ENCODE peak calls at places on chromosomes 1 and 21, in six cellular contexts. One of them, this sample, is unnamed.

GRCh38 chr1:65554829-65555228 is 134.4 kb downstream of the LEPR start:
- DNase-seq in hepatocyte: no peak
- DNase-seq in ovary: no peak
- DNase-seq in Peyer's patch: no peak
- DNase-seq in prostate gland: no peak
- DNase-seq in LNCaP clone FGC: no peak
- DNase-seq in this sample: no peak

GRCh38 chr1:38137164-38137563 is 90.6 kb upstream of the POU3F1 start:
- DNase-seq in Peyer's patch: no peak
- DNase-seq in ovary: no peak
- DNase-seq in prostate gland: no peak
- DNase-seq in hepatocyte: no peak
- DNase-seq in LNCaP clone FGC: no peak
- DNase-seq in this sample: no peak

GRCh38 chr1:218344814-218345672 is at the start of gene TGFB2:
- DNase-seq in Peyer's patch: no peak
- DNase-seq in prostate gland: peak; percentile 55
- DNase-seq in ovary: peak; percentile 51
- DNase-seq in LNCaP clone FGC: no peak
- DNase-seq in hepatocyte: peak; percentile 68
- DNase-seq in this sample: peak; percentile 31

GRCh38 chr21:37032877-37033471 is 26.5 kb downstream of the RIPPLY3 start:
- DNase-seq in ovary: no peak
- DNase-seq in LNCaP clone FGC: no peak
- DNase-seq in hepatocyte: peak; percentile 23
- DNase-seq in Peyer's patch: no peak
- DNase-seq in prostate gland: no peak
- DNase-seq in this sample: no peak

GRCh38 chr21:21612446-21612845 is 614.2 kb downstream of the NCAM2 start:
- DNase-seq in LNCaP clone FGC: no peak
- DNase-seq in hepatocyte: no peak
- DNase-seq in Peyer's patch: no peak
- DNase-seq in ovary: no peak
- DNase-seq in prostate gland: no peak
- DNase-seq in this sample: no peak

GRCh38 chr1:151993734-151994496 is at the start of gene S100A10:
- DNase-seq in LNCaP clone FGC: no peak
- DNase-seq in prostate gland: peak; percentile 70
- DNase-seq in ovary: peak; percentile 88
- DNase-seq in Peyer's patch: peak; percentile 91
- DNase-seq in hepatocyte: peak; percentile 93
- DNase-seq in this sample: peak; percentile 92

GRCh38 chr1:95259245-95259644 is 25.2 kb downstream of the RWDD3 start:
- DNase-seq in Peyer's patch: no peak
- DNase-seq in ovary: no peak
- DNase-seq in prostate gland: no peak
- DNase-seq in LNCaP clone FGC: no peak
- DNase-seq in hepatocyte: no peak
- DNase-seq in this sample: no peak

GRCh38 chr1:208921259-208921658 is 662.3 kb upstream of the CAMK1G start:
- DNase-seq in Peyer's patch: no peak
- DNase-seq in prostate gland: no peak
- DNase-seq in ovary: no peak
- DNase-seq in hepatocyte: no peak
- DNase-seq in LNCaP clone FGC: no peak
- DNase-seq in this sample: no peak

GRCh38 chr1:29912413-29912812 is 676.1 kb downstream of the PTPRU start:
- DNase-seq in prostate gland: no peak
- DNase-seq in hepatocyte: peak; percentile 26
- DNase-seq in Peyer's patch: no peak
- DNase-seq in ovary: no peak
- DNase-seq in LNCaP clone FGC: no peak
- DNase-seq in this sample: no peak

GRCh38 chr1:192826791-192827477 is 18.1 kb downstream of the RGS2 start:
- DNase-seq in ovary: no peak
- DNase-seq in Peyer's patch: no peak
- DNase-seq in hepatocyte: peak; percentile 32
- DNase-seq in prostate gland: no peak
- DNase-seq in LNCaP clone FGC: no peak
- DNase-seq in this sample: no peak

GRCh38 chr1:19219451-19219850 is 9.4 kb upstream of the UBR4 start:
- DNase-seq in hepatocyte: no peak
- DNase-seq in prostate gland: no peak
- DNase-seq in LNCaP clone FGC: no peak
- DNase-seq in Peyer's patch: no peak
- DNase-seq in ovary: no peak
- DNase-seq in this sample: no peak

GRCh38 chr1:119674110-119674509 is 26.0 kb upstream of the ZNF697 start:
- DNase-seq in prostate gland: peak; percentile 27
- DNase-seq in Peyer's patch: no peak
- DNase-seq in ovary: no peak
- DNase-seq in LNCaP clone FGC: no peak
- DNase-seq in hepatocyte: no peak
- DNase-seq in this sample: no peak

GRCh38 chr1:171142081-171142450 is 43.0 kb upstream of the FMO2 start:
- DNase-seq in hepatocyte: no peak
- DNase-seq in ovary: peak; percentile 33
- DNase-seq in Peyer's patch: no peak
- DNase-seq in prostate gland: peak; percentile 17
- DNase-seq in LNCaP clone FGC: no peak
- DNase-seq in this sample: peak; percentile 34

GRCh38 chr21:28447453-28447852 is 545.2 kb downstream of the LTN1 start:
- DNase-seq in ovary: no peak
- DNase-seq in LNCaP clone FGC: no peak
- DNase-seq in hepatocyte: no peak
- DNase-seq in prostate gland: no peak
- DNase-seq in Peyer's patch: no peak
- DNase-seq in this sample: no peak

GRCh38 chr1:28110555-28110954 is 22.1 kb upstream of the EYA3 start:
- DNase-seq in hepatocyte: no peak
- DNase-seq in prostate gland: no peak
- DNase-seq in ovary: no peak
- DNase-seq in LNCaP clone FGC: no peak
- DNase-seq in Peyer's patch: no peak
- DNase-seq in this sample: no peak

GRCh38 chr21:41605178-41605933 is 97.4 kb upstream of the TMPRSS2 start:
- DNase-seq in Peyer's patch: peak; percentile 44
- DNase-seq in ovary: no peak
- DNase-seq in prostate gland: peak; percentile 75
- DNase-seq in hepatocyte: peak; percentile 48
- DNase-seq in LNCaP clone FGC: peak; percentile 68
- DNase-seq in this sample: no peak

GRCh38 chr1:110196917-110197782 is 13.0 kb upstream of the KCNC4 start:
- DNase-seq in ovary: no peak
- DNase-seq in LNCaP clone FGC: no peak
- DNase-seq in Peyer's patch: no peak
- DNase-seq in prostate gland: no peak
- DNase-seq in hepatocyte: peak; percentile 76
- DNase-seq in this sample: peak; percentile 32

GRCh38 chr1:211113566-211113965 is 20.4 kb downstream of the KCNH1 start:
- DNase-seq in ovary: no peak
- DNase-seq in prostate gland: no peak
- DNase-seq in Peyer's patch: no peak
- DNase-seq in LNCaP clone FGC: no peak
- DNase-seq in hepatocyte: no peak
- DNase-seq in this sample: no peak

GRCh38 chr1:14345925-14346550 is 252.4 kb upstream of the KAZN start:
- DNase-seq in Peyer's patch: no peak
- DNase-seq in hepatocyte: no peak
- DNase-seq in ovary: no peak
- DNase-seq in prostate gland: no peak
- DNase-seq in LNCaP clone FGC: no peak
- DNase-seq in this sample: no peak

GRCh38 chr21:17491716-17492414 is 21.0 kb upstream of the CXADR start:
- DNase-seq in LNCaP clone FGC: no peak
- DNase-seq in prostate gland: peak; percentile 23
- DNase-seq in Peyer's patch: no peak
- DNase-seq in ovary: no peak
- DNase-seq in hepatocyte: peak; percentile 21
- DNase-seq in this sample: no peak

GRCh38 chr1:227892930-227893695 is 54.6 kb downstream of the WNT9A start:
- DNase-seq in LNCaP clone FGC: no peak
- DNase-seq in prostate gland: peak; percentile 2
- DNase-seq in Peyer's patch: peak; percentile 34
- DNase-seq in hepatocyte: no peak
- DNase-seq in ovary: peak; percentile 10
- DNase-seq in this sample: peak; percentile 9

GRCh38 chr1:18557621-18558465 is 72.8 kb upstream of the PAX7 start:
- DNase-seq in ovary: no peak
- DNase-seq in hepatocyte: peak; percentile 60
- DNase-seq in Peyer's patch: peak; percentile 58
- DNase-seq in LNCaP clone FGC: no peak
- DNase-seq in prostate gland: no peak
- DNase-seq in this sample: peak; percentile 36

GRCh38 chr1:111856411-111857135 is 100.9 kb downstream of the DDX20 start:
- DNase-seq in Peyer's patch: no peak
- DNase-seq in hepatocyte: no peak
- DNase-seq in prostate gland: peak; percentile 17
- DNase-seq in ovary: no peak
- DNase-seq in LNCaP clone FGC: no peak
- DNase-seq in this sample: no peak

GRCh38 chr1:204650911-204651570 is 34.5 kb downstream of the LRRN2 start:
- DNase-seq in prostate gland: no peak
- DNase-seq in Peyer's patch: no peak
- DNase-seq in ovary: no peak
- DNase-seq in hepatocyte: peak; percentile 37
- DNase-seq in LNCaP clone FGC: no peak
- DNase-seq in this sample: peak; percentile 29

GRCh38 chr1:43933386-43934278 is at the start of gene ARTN:
- DNase-seq in prostate gland: peak; percentile 59
- DNase-seq in LNCaP clone FGC: no peak
- DNase-seq in hepatocyte: peak; percentile 58
- DNase-seq in ovary: peak; percentile 37
- DNase-seq in Peyer's patch: peak; percentile 65
- DNase-seq in this sample: peak; percentile 65

GRCh38 chr21:14866859-14867560 is 197.8 kb downstream of the NRIP1 start:
- DNase-seq in hepatocyte: no peak
- DNase-seq in Peyer's patch: no peak
- DNase-seq in ovary: no peak
- DNase-seq in prostate gland: no peak
- DNase-seq in LNCaP clone FGC: no peak
- DNase-seq in this sample: no peak

GRCh38 chr1:246576709-246577032 is 10.4 kb downstream of the CNST start:
- DNase-seq in LNCaP clone FGC: no peak
- DNase-seq in prostate gland: no peak
- DNase-seq in Peyer's patch: no peak
- DNase-seq in ovary: no peak
- DNase-seq in hepatocyte: no peak
- DNase-seq in this sample: no peak

GRCh38 chr1:56414728-56415224 is 164.6 kb downstream of the PLPP3 start:
- DNase-seq in hepatocyte: peak; percentile 68
- DNase-seq in prostate gland: peak; percentile 67
- DNase-seq in Peyer's patch: no peak
- DNase-seq in ovary: no peak
- DNase-seq in LNCaP clone FGC: peak; percentile 67
- DNase-seq in this sample: peak; percentile 48

GRCh38 chr1:161420763-161421455 is 53.2 kb upstream of the CFAP126 start:
- DNase-seq in hepatocyte: peak; percentile 25
- DNase-seq in Peyer's patch: no peak
- DNase-seq in prostate gland: no peak
- DNase-seq in ovary: no peak
- DNase-seq in LNCaP clone FGC: no peak
- DNase-seq in this sample: no peak

GRCh38 chr1:156689035-156689959 is 12.1 kb upstream of the NES start:
- DNase-seq in ovary: peak; percentile 83
- DNase-seq in LNCaP clone FGC: no peak
- DNase-seq in prostate gland: peak; percentile 68
- DNase-seq in hepatocyte: peak; percentile 93
- DNase-seq in Peyer's patch: peak; percentile 77
- DNase-seq in this sample: peak; percentile 72
- H3K4me3 ChIP-seq in ovary: no peak overlapping the region
- H3K4me3 ChIP-seq in LNCaP clone FGC: peak overlapping the region; percentile 34
- H3K4me3 ChIP-seq in prostate gland: no peak overlapping the region
- H3K4me3 ChIP-seq in hepatocyte: no peak overlapping the region
- H3K4me3 ChIP-seq in Peyer's patch: no peak overlapping the region
- H3K4me3 ChIP-seq in this sample: no peak overlapping the region

GRCh38 chr1:8096105-8097011 is 70.2 kb upstream of the ERRFI1 start:
- DNase-seq in LNCaP clone FGC: no peak
- DNase-seq in prostate gland: no peak
- DNase-seq in ovary: no peak
- DNase-seq in Peyer's patch: no peak
- DNase-seq in hepatocyte: no peak
- DNase-seq in this sample: no peak
- H3K4me3 ChIP-seq in LNCaP clone FGC: no peak overlapping the region
- H3K4me3 ChIP-seq in prostate gland: no peak overlapping the region
- H3K4me3 ChIP-seq in ovary: no peak overlapping the region
- H3K4me3 ChIP-seq in Peyer's patch: no peak overlapping the region
- H3K4me3 ChIP-seq in hepatocyte: no peak overlapping the region
- H3K4me3 ChIP-seq in this sample: no peak overlapping the region

DNA sequence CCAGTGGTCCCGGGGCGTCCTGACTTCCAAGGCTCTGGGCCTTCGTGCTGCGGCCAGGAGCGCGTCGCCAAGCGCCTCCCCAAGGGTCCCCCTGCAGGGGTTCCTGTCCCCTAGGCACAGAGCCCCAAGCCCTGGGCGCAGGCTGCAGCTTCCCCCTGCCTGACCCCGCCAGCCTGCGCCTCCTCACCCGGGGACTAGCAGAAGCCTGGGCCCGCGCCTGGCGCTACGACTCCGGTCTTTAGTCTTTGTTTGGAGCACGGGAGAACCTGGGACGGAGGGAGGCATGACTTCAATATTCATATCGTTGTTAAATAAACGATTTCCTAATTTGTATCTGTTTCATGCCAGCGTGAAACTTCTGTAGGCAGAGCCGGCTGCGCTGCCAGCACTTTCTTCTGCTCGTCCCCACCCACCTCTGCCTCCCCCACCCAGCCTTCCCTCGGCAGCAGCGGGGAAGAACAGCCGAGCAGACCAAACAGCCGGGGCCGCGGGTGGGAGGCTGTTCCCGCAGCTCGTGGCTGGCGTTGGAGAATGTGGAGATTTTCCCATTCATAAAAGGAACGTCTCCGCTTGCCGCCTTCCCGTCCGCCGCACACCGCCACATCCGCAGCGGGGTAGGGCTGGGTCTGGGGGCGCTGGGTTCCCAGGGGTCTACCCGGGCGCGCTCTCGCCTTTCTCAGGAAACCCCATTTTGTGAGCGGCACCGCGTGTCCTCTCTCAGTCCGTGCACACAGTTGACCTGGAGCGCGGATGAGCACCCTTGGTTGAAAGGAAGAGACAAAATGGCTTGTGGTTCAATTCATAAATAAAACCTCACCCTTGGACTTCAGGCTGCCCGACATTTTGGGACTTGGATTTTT is 777 bp upstream of the TRIM67 start:
- DNase-seq in Peyer's patch: no peak
- DNase-seq in prostate gland: no peak
- DNase-seq in LNCaP clone FGC: no peak
- DNase-seq in ovary: peak; percentile 16
- DNase-seq in hepatocyte: no peak
- DNase-seq in this sample: no peak
- H3K4me3 ChIP-seq in Peyer's patch: no peak overlapping the region
- H3K4me3 ChIP-seq in prostate gland: no peak overlapping the region
- H3K4me3 ChIP-seq in LNCaP clone FGC: no peak overlapping the region
- H3K4me3 ChIP-seq in ovary: no peak overlapping the region
- H3K4me3 ChIP-seq in hepatocyte: peak overlapping the region; percentile 61
- H3K4me3 ChIP-seq in this sample: no peak overlapping the region

DNA sequence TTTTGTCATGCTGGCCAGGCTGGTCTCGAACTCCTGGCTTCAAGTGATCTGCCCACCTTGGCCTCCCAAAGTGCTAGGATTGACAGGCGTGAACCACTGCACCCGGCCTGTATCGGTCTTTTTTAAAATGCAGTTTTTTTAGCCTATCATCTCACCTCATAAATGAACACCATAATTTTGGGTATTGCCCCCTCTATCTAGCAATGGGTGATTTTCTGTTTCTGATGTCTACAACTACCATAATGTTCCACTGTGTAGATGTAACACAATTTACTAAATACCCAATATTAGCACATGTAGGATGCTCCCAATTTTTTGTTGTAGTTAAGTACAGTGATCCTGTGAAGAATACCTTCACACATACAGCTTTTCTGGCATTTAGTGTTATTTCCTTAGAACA is 2.0 kb upstream of the CAMTA1 start:
- DNase-seq in LNCaP clone FGC: no peak
- DNase-seq in Peyer's patch: no peak
- DNase-seq in prostate gland: no peak
- DNase-seq in ovary: no peak
- DNase-seq in hepatocyte: no peak
- DNase-seq in this sample: no peak
- H3K4me3 ChIP-seq in LNCaP clone FGC: peak overlapping the region; percentile 59
- H3K4me3 ChIP-seq in Peyer's patch: no peak overlapping the region
- H3K4me3 ChIP-seq in prostate gland: no peak overlapping the region
- H3K4me3 ChIP-seq in ovary: no peak overlapping the region
- H3K4me3 ChIP-seq in hepatocyte: no peak overlapping the region
- H3K4me3 ChIP-seq in this sample: no peak overlapping the region